ENCODE peak calls at places on chromosomes 11 and 22, in eight cellular contexts. One of them, this sample, is unnamed.

GRCh38 chr11:116169776-116170175 is 603.0 kb downstream of the BUD13 start:
- DNase-seq in astrocyte of the cerebellum: no peak
- DNase-seq in kidney glomerular epithelial cell: no peak
- DNase-seq in kidney: no peak
- DNase-seq in colonic mucosa: peak
- DNase-seq in SK-N-MC: no peak
- DNase-seq in neuronal stem cell: no peak
- DNase-seq in memory B cell: no peak
- DNase-seq in this sample: no peak

GRCh38 chr11:67440229-67441081 is 2.8 kb downstream of the CORO1B start:
- DNase-seq in astrocyte of the cerebellum: no peak
- DNase-seq in kidney glomerular epithelial cell: no peak
- DNase-seq in kidney: no peak
- DNase-seq in colonic mucosa: no peak
- DNase-seq in SK-N-MC: no peak
- DNase-seq in neuronal stem cell: no peak
- DNase-seq in memory B cell: peak
- DNase-seq in this sample: no peak

GRCh38 chr22:21447694-21448402 is 19.3 kb upstream of the TMEM191C start:
- DNase-seq in astrocyte of the cerebellum: no peak
- DNase-seq in kidney glomerular epithelial cell: no peak
- DNase-seq in kidney: peak
- DNase-seq in colonic mucosa: no peak
- DNase-seq in SK-N-MC: no peak
- DNase-seq in neuronal stem cell: no peak
- DNase-seq in memory B cell: no peak
- DNase-seq in this sample: peak

GRCh38 chr11:742156-742546 is 5.1 kb upstream of the TALDO1 start:
- DNase-seq in astrocyte of the cerebellum: no peak
- DNase-seq in kidney glomerular epithelial cell: no peak
- DNase-seq in kidney: no peak
- DNase-seq in colonic mucosa: no peak
- DNase-seq in SK-N-MC: no peak
- DNase-seq in neuronal stem cell: no peak
- DNase-seq in memory B cell: no peak
- DNase-seq in this sample: no peak

GRCh38 chr11:19025799-19026406 is 34.6 kb downstream of the MRGPRX2 start:
- DNase-seq in astrocyte of the cerebellum: no peak
- DNase-seq in kidney glomerular epithelial cell: no peak
- DNase-seq in kidney: no peak
- DNase-seq in colonic mucosa: no peak
- DNase-seq in SK-N-MC: no peak
- DNase-seq in neuronal stem cell: no peak
- DNase-seq in memory B cell: no peak
- DNase-seq in this sample: no peak

GRCh38 chr11:118592616-118593367 is 14.6 kb upstream of the PHLDB1 start:
- DNase-seq in astrocyte of the cerebellum: no peak
- DNase-seq in kidney glomerular epithelial cell: no peak
- DNase-seq in kidney: no peak
- DNase-seq in colonic mucosa: no peak
- DNase-seq in SK-N-MC: no peak
- DNase-seq in neuronal stem cell: no peak
- DNase-seq in memory B cell: no peak
- DNase-seq in this sample: no peak

GRCh38 chr22:40525250-40525884 is 111.2 kb downstream of the MRTFA start:
- DNase-seq in astrocyte of the cerebellum: no peak
- DNase-seq in kidney glomerular epithelial cell: no peak
- DNase-seq in kidney: no peak
- DNase-seq in colonic mucosa: peak
- DNase-seq in SK-N-MC: no peak
- DNase-seq in neuronal stem cell: no peak
- DNase-seq in memory B cell: peak
- DNase-seq in this sample: peak

GRCh38 chr11:103091024-103091423 is 936 bp downstream of the DCUN1D5 start:
- DNase-seq in astrocyte of the cerebellum: no peak
- DNase-seq in kidney glomerular epithelial cell: no peak
- DNase-seq in kidney: no peak
- DNase-seq in colonic mucosa: no peak
- DNase-seq in SK-N-MC: no peak
- DNase-seq in neuronal stem cell: peak
- DNase-seq in memory B cell: no peak
- DNase-seq in this sample: no peak

GRCh38 chr11:100545970-100546369 is 141.1 kb upstream of the ARHGAP42 start:
- DNase-seq in astrocyte of the cerebellum: no peak
- DNase-seq in kidney glomerular epithelial cell: no peak
- DNase-seq in kidney: no peak
- DNase-seq in colonic mucosa: no peak
- DNase-seq in SK-N-MC: no peak
- DNase-seq in neuronal stem cell: no peak
- DNase-seq in memory B cell: no peak
- DNase-seq in this sample: no peak

GRCh38 chr11:75813622-75814039 is 1.4 kb upstream of the UVRAG start:
- DNase-seq in astrocyte of the cerebellum: no peak
- DNase-seq in kidney glomerular epithelial cell: peak
- DNase-seq in kidney: no peak
- DNase-seq in colonic mucosa: no peak
- DNase-seq in SK-N-MC: no peak
- DNase-seq in neuronal stem cell: no peak
- DNase-seq in memory B cell: no peak
- DNase-seq in this sample: no peak

GRCh38 chr22:36443198-36443770 is 38.2 kb downstream of the TXN2 start:
- DNase-seq in astrocyte of the cerebellum: no peak
- DNase-seq in kidney glomerular epithelial cell: no peak
- DNase-seq in kidney: no peak
- DNase-seq in colonic mucosa: no peak
- DNase-seq in SK-N-MC: no peak
- DNase-seq in neuronal stem cell: no peak
- DNase-seq in memory B cell: no peak
- DNase-seq in this sample: no peak

This sample was measured in testis.